ENCODE peak calls at places on chromosome 21, in seven cellular contexts. One of them, this sample, is unnamed.

GRCh38 chr21:31366825-31367224 is 22.8 kb upstream of the TIAM1 start:
- DNase-seq in stomach: peak
- DNase-seq in SK-N-MC: no peak
- DNase-seq in breast epithelium: no peak
- DNase-seq in transverse colon: no peak
- DNase-seq in GM12878: no peak
- DNase-seq in spleen: no peak
- DNase-seq in this sample: no peak

GRCh38 chr21:29238052-29238966 is 60.4 kb upstream of the BACH1 start:
- DNase-seq in spleen: no peak
- DNase-seq in GM12878: no peak
- DNase-seq in transverse colon: no peak
- DNase-seq in breast epithelium: no peak
- DNase-seq in SK-N-MC: no peak
- DNase-seq in stomach: no peak
- DNase-seq in this sample: no peak

GRCh38 chr21:16117331-16117730 is 387.5 kb downstream of the USP25 start:
- DNase-seq in spleen: no peak
- DNase-seq in transverse colon: no peak
- DNase-seq in SK-N-MC: no peak
- DNase-seq in GM12878: no peak
- DNase-seq in breast epithelium: no peak
- DNase-seq in stomach: no peak
- DNase-seq in this sample: no peak

GRCh38 chr21:31667141-31667540 is 7.6 kb downstream of the SOD1 start:
- DNase-seq in breast epithelium: no peak
- DNase-seq in transverse colon: no peak
- DNase-seq in spleen: no peak
- DNase-seq in stomach: no peak
- DNase-seq in GM12878: no peak
- DNase-seq in SK-N-MC: no peak
- DNase-seq in this sample: no peak

GRCh38 chr21:35857082-35857481 is 203.2 kb downstream of the SETD4 start:
- DNase-seq in SK-N-MC: no peak
- DNase-seq in transverse colon: no peak
- DNase-seq in breast epithelium: no peak
- DNase-seq in spleen: no peak
- DNase-seq in stomach: no peak
- DNase-seq in GM12878: no peak
- DNase-seq in this sample: no peak

GRCh38 chr21:32207096-32207716 is 71.6 kb downstream of the MIS18A start:
- DNase-seq in transverse colon: no peak
- DNase-seq in stomach: no peak
- DNase-seq in spleen: no peak
- DNase-seq in breast epithelium: no peak
- DNase-seq in GM12878: no peak
- DNase-seq in SK-N-MC: no peak
- DNase-seq in this sample: no peak

GRCh38 chr21:44556879-44557278 is 1.7 kb downstream of the KRTAP10-3 start:
- DNase-seq in SK-N-MC: no peak
- DNase-seq in spleen: no peak
- DNase-seq in GM12878: no peak
- DNase-seq in breast epithelium: no peak
- DNase-seq in transverse colon: no peak
- DNase-seq in stomach: no peak
- DNase-seq in this sample: no peak

GRCh38 chr21:35168702-35169101 is 119.6 kb upstream of the RUNX1 start:
- DNase-seq in stomach: no peak
- DNase-seq in GM12878: no peak
- DNase-seq in transverse colon: no peak
- DNase-seq in SK-N-MC: no peak
- DNase-seq in spleen: no peak
- DNase-seq in breast epithelium: no peak
- DNase-seq in this sample: no peak

GRCh38 chr21:34018910-34019309 is 54.5 kb upstream of the MRPS6 start:
- DNase-seq in breast epithelium: no peak
- DNase-seq in transverse colon: no peak
- DNase-seq in stomach: no peak
- DNase-seq in GM12878: peak
- DNase-seq in spleen: no peak
- DNase-seq in SK-N-MC: no peak
- DNase-seq in this sample: no peak

GRCh38 chr21:25496825-25497482 is 110.3 kb downstream of the MRPL39 start:
- DNase-seq in transverse colon: no peak
- DNase-seq in spleen: no peak
- DNase-seq in GM12878: no peak
- DNase-seq in SK-N-MC: no peak
- DNase-seq in breast epithelium: no peak
- DNase-seq in stomach: no peak
- DNase-seq in this sample: no peak

GRCh38 chr21:41827951-41828883 is 50.9 kb downstream of the PRDM15 start:
- DNase-seq in SK-N-MC: no peak
- DNase-seq in stomach: no peak
- DNase-seq in GM12878: no peak
- DNase-seq in transverse colon: no peak
- DNase-seq in breast epithelium: no peak
- DNase-seq in spleen: peak
- DNase-seq in this sample: no peak

GRCh38 chr21:41831453-41831831 is 47.7 kb downstream of the PRDM15 start:
- DNase-seq in transverse colon: no peak
- DNase-seq in GM12878: no peak
- DNase-seq in SK-N-MC: no peak
- DNase-seq in stomach: no peak
- DNase-seq in spleen: peak
- DNase-seq in breast epithelium: no peak
- DNase-seq in this sample: no peak

GRCh38 chr21:41828884-41829360 is 50.2 kb downstream of the PRDM15 start:
- DNase-seq in transverse colon: no peak
- DNase-seq in GM12878: no peak
- DNase-seq in spleen: no peak
- DNase-seq in SK-N-MC: no peak
- DNase-seq in stomach: no peak
- DNase-seq in breast epithelium: no peak
- DNase-seq in this sample: no peak

GRCh38 chr21:41830764-41831452 is 48.2 kb downstream of the PRDM15 start:
- DNase-seq in SK-N-MC: no peak
- DNase-seq in transverse colon: no peak
- DNase-seq in spleen: peak
- DNase-seq in stomach: no peak
- DNase-seq in breast epithelium: no peak
- DNase-seq in GM12878: no peak
- DNase-seq in this sample: no peak

GRCh38 chr21:41830145-41830707 is 48.9 kb downstream of the PRDM15 start:
- DNase-seq in SK-N-MC: no peak
- DNase-seq in stomach: no peak
- DNase-seq in transverse colon: no peak
- DNase-seq in spleen: no peak
- DNase-seq in GM12878: no peak
- DNase-seq in breast epithelium: no peak
- DNase-seq in this sample: no peak
- TF ChIP-seq POLR2AphosphoS5 in SK-N-MC: no peak
- TF ChIP-seq POLR2AphosphoS5 in stomach: no peak
- TF ChIP-seq POLR2AphosphoS5 in transverse colon: no peak
- TF ChIP-seq POLR2AphosphoS5 in spleen: no peak
- TF ChIP-seq POLR2AphosphoS5 in GM12878: no peak
- TF ChIP-seq POLR2AphosphoS5 in breast epithelium: no peak
- TF ChIP-seq POLR2AphosphoS5 in this sample: no peak

GRCh38 chr21:28086861-28087581 is 905.7 kb downstream of the LTN1 start:
- DNase-seq in transverse colon: no peak
- DNase-seq in SK-N-MC: no peak
- DNase-seq in breast epithelium: no peak
- DNase-seq in GM12878: no peak
- DNase-seq in spleen: no peak
- DNase-seq in stomach: no peak
- DNase-seq in this sample: no peak
- TF ChIP-seq POLR2AphosphoS5 in transverse colon: no peak
- TF ChIP-seq POLR2AphosphoS5 in SK-N-MC: no peak
- TF ChIP-seq POLR2AphosphoS5 in breast epithelium: no peak
- TF ChIP-seq POLR2AphosphoS5 in GM12878: no peak
- TF ChIP-seq POLR2AphosphoS5 in spleen: no peak
- TF ChIP-seq POLR2AphosphoS5 in stomach: no peak
- TF ChIP-seq POLR2AphosphoS5 in this sample: no peak

GRCh38 chr21:38768385-38769071 is 37.2 kb upstream of the ETS2 start:
- DNase-seq in GM12878: no peak
- DNase-seq in SK-N-MC: no peak
- DNase-seq in stomach: no peak
- DNase-seq in transverse colon: no peak
- DNase-seq in breast epithelium: no peak
- DNase-seq in spleen: no peak
- DNase-seq in this sample: no peak
- TF ChIP-seq POLR2AphosphoS5 in GM12878: no peak
- TF ChIP-seq POLR2AphosphoS5 in SK-N-MC: no peak
- TF ChIP-seq POLR2AphosphoS5 in stomach: no peak
- TF ChIP-seq POLR2AphosphoS5 in transverse colon: peak
- TF ChIP-seq POLR2AphosphoS5 in breast epithelium: no peak
- TF ChIP-seq POLR2AphosphoS5 in spleen: no peak
- TF ChIP-seq POLR2AphosphoS5 in this sample: no peak

GRCh38 chr21:41957991-41958766 is 4.4 kb upstream of the C2CD2 start:
- DNase-seq in stomach: peak
- DNase-seq in spleen: no peak
- DNase-seq in transverse colon: peak
- DNase-seq in GM12878: no peak
- DNase-seq in breast epithelium: peak
- DNase-seq in SK-N-MC: no peak
- DNase-seq in this sample: no peak
- TF ChIP-seq POLR2AphosphoS5 in stomach: peak
- TF ChIP-seq POLR2AphosphoS5 in spleen: peak
- TF ChIP-seq POLR2AphosphoS5 in transverse colon: peak
- TF ChIP-seq POLR2AphosphoS5 in GM12878: no peak
- TF ChIP-seq POLR2AphosphoS5 in breast epithelium: peak
- TF ChIP-seq POLR2AphosphoS5 in SK-N-MC: no peak
- TF ChIP-seq POLR2AphosphoS5 in this sample: no peak

DNA sequence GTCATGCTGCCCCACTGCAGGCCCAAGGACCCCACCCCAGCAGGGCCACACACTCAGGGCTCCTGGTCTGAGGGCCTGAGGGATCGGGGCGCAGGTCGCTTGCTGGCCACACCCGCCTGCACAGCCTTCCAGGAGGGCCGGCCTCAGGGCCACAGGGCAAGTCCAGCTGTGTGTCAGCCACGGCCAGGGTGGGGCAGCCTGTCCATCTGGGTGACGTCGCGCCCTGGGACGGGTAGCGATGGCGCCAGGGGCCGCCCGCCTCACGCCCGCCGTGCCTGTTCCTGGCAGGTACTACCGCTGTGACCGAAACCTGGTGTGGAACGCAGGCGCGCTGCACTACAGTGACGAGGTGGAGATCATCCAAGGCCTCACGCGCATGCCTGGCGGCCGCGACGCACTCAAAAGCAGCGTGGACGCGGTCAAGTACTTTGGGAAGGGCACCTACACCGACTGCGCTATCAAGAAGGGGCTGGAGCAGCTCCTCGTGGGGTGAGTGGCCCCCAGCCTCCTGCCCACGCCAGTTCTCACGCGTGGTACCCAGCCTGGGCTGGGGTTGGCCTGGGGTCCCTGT is 2.5 kb downstream of the COL6A1 start:
- DNase-seq in stomach: no peak
- DNase-seq in transverse colon: peak
- DNase-seq in SK-N-MC: no peak
- DNase-seq in spleen: peak
- DNase-seq in GM12878: no peak
- DNase-seq in breast epithelium: peak
- DNase-seq in this sample: no peak
- TF ChIP-seq POLR2AphosphoS5 in stomach: peak
- TF ChIP-seq POLR2AphosphoS5 in transverse colon: peak
- TF ChIP-seq POLR2AphosphoS5 in SK-N-MC: no peak
- TF ChIP-seq POLR2AphosphoS5 in spleen: no peak
- TF ChIP-seq POLR2AphosphoS5 in GM12878: no peak
- TF ChIP-seq POLR2AphosphoS5 in breast epithelium: no peak
- TF ChIP-seq POLR2AphosphoS5 in this sample: no peak